ENCODE peak calls at places on chromosomes 3 and 15, in four cellular contexts. One of them, this sample, is unnamed.

GRCh38 chr3:55467099-55467498 is 20.0 kb downstream of the WNT5A start:
- DNase-seq in NCI-H1436: no peak
- DNase-seq in endothelial cell: no peak
- DNase-seq in transverse colon: no peak
- DNase-seq in this sample: no peak

GRCh38 chr3:51637941-51638471 is 33.0 kb upstream of the TEX264 start:
- DNase-seq in NCI-H1436: no peak
- DNase-seq in transverse colon: peak; percentile 35
- DNase-seq in endothelial cell: peak; percentile 61
- DNase-seq in this sample: no peak

GRCh38 chr3:158845748-158846350 is 44.0 kb downstream of the MFSD1 start:
- DNase-seq in NCI-H1436: peak; percentile 36
- DNase-seq in endothelial cell: peak; percentile 30
- DNase-seq in transverse colon: no peak
- DNase-seq in this sample: peak; percentile 36

GRCh38 chr3:171556574-171557145 is 96.5 kb upstream of the TNIK start:
- DNase-seq in endothelial cell: no peak
- DNase-seq in NCI-H1436: peak; percentile 12
- DNase-seq in transverse colon: no peak
- DNase-seq in this sample: peak; percentile 12

GRCh38 chr3:128294999-128295468 is 141.8 kb downstream of the EEFSEC start:
- DNase-seq in endothelial cell: no peak
- DNase-seq in NCI-H1436: no peak
- DNase-seq in transverse colon: no peak
- DNase-seq in this sample: no peak

GRCh38 chr3:30644615-30645014 is 38.2 kb downstream of the TGFBR2 start:
- DNase-seq in transverse colon: peak; percentile 47
- DNase-seq in NCI-H1436: no peak
- DNase-seq in endothelial cell: no peak
- DNase-seq in this sample: no peak

GRCh38 chr3:96059301-96059700 is 755.1 kb upstream of the EPHA6 start:
- DNase-seq in NCI-H1436: no peak
- DNase-seq in endothelial cell: no peak
- DNase-seq in transverse colon: no peak
- DNase-seq in this sample: no peak

GRCh38 chr3:45939341-45939771 is 3.9 kb upstream of the CXCR6 start:
- DNase-seq in endothelial cell: no peak
- DNase-seq in NCI-H1436: no peak
- DNase-seq in transverse colon: no peak
- DNase-seq in this sample: no peak

GRCh38 chr3:58530354-58530865 is 6.6 kb downstream of the ACOX2 start:
- DNase-seq in transverse colon: no peak
- DNase-seq in endothelial cell: no peak
- DNase-seq in NCI-H1436: no peak
- DNase-seq in this sample: no peak

GRCh38 chr15:101306341-101307047 is 11.4 kb upstream of the SNRPA1 start:
- DNase-seq in transverse colon: no peak
- DNase-seq in endothelial cell: no peak
- DNase-seq in NCI-H1436: no peak
- DNase-seq in this sample: no peak

GRCh38 chr15:101506491-101506890 is 17.0 kb upstream of the PCSK6 start:
- DNase-seq in transverse colon: no peak
- DNase-seq in NCI-H1436: no peak
- DNase-seq in endothelial cell: no peak
- DNase-seq in this sample: no peak

GRCh38 chr3:132587401-132587800 is 9.7 kb upstream of the ACKR4 start:
- DNase-seq in NCI-H1436: no peak
- DNase-seq in transverse colon: no peak
- DNase-seq in endothelial cell: no peak
- DNase-seq in this sample: no peak

GRCh38 chr3:35088943-35089342 is 550.4 kb upstream of the ARPP21 start:
- DNase-seq in endothelial cell: no peak
- DNase-seq in NCI-H1436: no peak
- DNase-seq in transverse colon: no peak
- DNase-seq in this sample: no peak

GRCh38 chr3:42216820-42217416 is 49.1 kb downstream of the CCK start:
- DNase-seq in transverse colon: no peak
- DNase-seq in NCI-H1436: no peak
- DNase-seq in endothelial cell: no peak
- DNase-seq in this sample: no peak

GRCh38 chr3:31895471-31895870 is 85.6 kb downstream of the OSBPL10 start:
- DNase-seq in transverse colon: no peak
- DNase-seq in NCI-H1436: no peak
- DNase-seq in endothelial cell: no peak
- DNase-seq in this sample: no peak

This sample was measured in NCI-H2081 treated with DMSO at 0.1 percent for 48 hours.